ENCODE peak calls at places on chromosome 16, in six cellular contexts. U, R, I, L, K and T are unnamed samples.

GRCh38 chr16:49883111-49883829 is 27.4 kb upstream of the ZNF423 start:
- DNase-seq in U (no peak), R (no peak), I (no peak), L (no peak), K (no peak), T (no peak)

GRCh38 chr16:18013863-18014262 is 322.7 kb downstream of the NPIPA8 start:
- DNase-seq in U (no peak), R (no peak), I (no peak), L (no peak), K (no peak), T (no peak)

GRCh38 chr16:54475019-54475418 is 188.4 kb upstream of the IRX3 start:
- DNase-seq in U (no peak), R (no peak), I (no peak), L (no peak), K (no peak), T (no peak)

GRCh38 chr16:73565263-73565662 is 517.3 kb upstream of the ZFHX3 start:
- DNase-seq in U (no peak), R (peak), I (peak), L (no peak), K (no peak), T (no peak)

GRCh38 chr16:55053071-55053415 is 122.4 kb downstream of the IRX5 start:
- DNase-seq in U (no peak), R (no peak), I (no peak), L (no peak), K (no peak), T (no peak)

GRCh38 chr16:23862556-23862955 is 26.8 kb downstream of the PRKCB start:
- DNase-seq in U (no peak), R (no peak), I (no peak), L (no peak), K (no peak), T (no peak)

GRCh38 chr16:68399456-68399855 is 48.9 kb downstream of the SMPD3 start:
- DNase-seq in U (no peak), R (no peak), I (no peak), L (no peak), K (no peak), T (no peak)

GRCh38 chr16:9256196-9256595 is 164.8 kb downstream of the HAPSTR1 start:
- DNase-seq in U (no peak), R (peak), I (no peak), L (no peak), K (peak), T (peak)

GRCh38 chr16:23516366-23517137 is 6.3 kb upstream of the GGA2 start:
- DNase-seq in U (no peak), R (no peak), I (no peak), L (no peak), K (no peak), T (no peak)

GRCh38 chr16:15672514-15673167 is 22.6 kb downstream of the NDE1 start:
- DNase-seq in U (peak), R (peak), I (peak), L (peak), K (peak), T (no peak)

GRCh38 chr16:28317040-28317880 is 24.9 kb downstream of the SBK1 start:
- DNase-seq in U (peak), R (peak), I (peak), L (peak), K (peak), T (peak)

GRCh38 chr16:89373355-89374110 is 116.8 kb downstream of the ANKRD11 start:
- DNase-seq in U (no peak), R (no peak), I (no peak), L (peak), K (peak), T (no peak)

GRCh38 chr16:79751785-79752184 is 151.2 kb upstream of the MAF start:
- DNase-seq in U (peak), R (no peak), I (peak), L (peak), K (peak), T (no peak)

GRCh38 chr16:2858245-2859025 is 465 bp upstream of the PRSS22 start:
- DNase-seq in U (peak), R (peak), I (peak), L (no peak), K (no peak), T (peak)

GRCh38 chr16:11082108-11082859 is 137.9 kb downstream of the CLEC16A start:
- DNase-seq in U (no peak), R (no peak), I (no peak), L (no peak), K (no peak), T (no peak)

GRCh38 chr16:6027733-6028132 is 930.1 kb upstream of the EEF2KMT start:
- DNase-seq in U (no peak), R (no peak), I (no peak), L (no peak), K (no peak), T (no peak)

DNA sequence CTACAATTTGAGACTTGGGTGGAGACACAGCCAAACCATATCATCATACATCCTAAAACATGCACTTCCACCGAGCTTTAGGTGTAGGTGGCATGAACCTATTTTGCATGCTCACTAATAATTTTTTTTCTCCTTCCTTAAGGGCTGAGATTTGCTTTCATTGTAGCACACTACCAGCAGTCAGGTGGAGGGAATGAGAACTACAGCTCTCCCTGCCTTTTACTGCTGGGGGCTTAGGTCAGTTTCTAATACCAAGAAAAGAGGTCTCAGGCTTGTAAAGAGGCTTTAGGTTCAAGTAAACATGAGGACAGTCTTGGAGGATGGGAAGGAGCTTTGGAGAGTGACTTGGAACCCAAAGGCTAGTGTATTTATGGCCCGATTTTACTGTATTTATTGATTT is 22.0 kb downstream of the CFAP20 start:
- DNase-seq in U (no peak), R (no peak), I (no peak), L (no peak), K (no peak), T (no peak)
- TF ChIP-seq CTCF in U (no peak), R (no peak), I (no peak), L (no peak), K (no peak), T (peak)

GRCh38 chr16:84593825-84594724 is 23.8 kb downstream of the COTL1 start:
- DNase-seq in U (no peak), R (no peak), I (no peak), L (no peak), K (peak), T (no peak)

GRCh38 chr16:84589975-84590719 is 27.7 kb downstream of the COTL1 start:
- DNase-seq in U (no peak), R (no peak), I (no peak), L (no peak), K (no peak), T (no peak)

GRCh38 chr16:84595052-84595481 is 22.8 kb downstream of the COTL1 start:
- DNase-seq in U (peak), R (no peak), I (no peak), L (no peak), K (no peak), T (no peak)

GRCh38 chr16:84594725-84595038 is 23.2 kb downstream of the COTL1 start:
- DNase-seq in U (no peak), R (no peak), I (no peak), L (no peak), K (no peak), T (no peak)

DNA sequence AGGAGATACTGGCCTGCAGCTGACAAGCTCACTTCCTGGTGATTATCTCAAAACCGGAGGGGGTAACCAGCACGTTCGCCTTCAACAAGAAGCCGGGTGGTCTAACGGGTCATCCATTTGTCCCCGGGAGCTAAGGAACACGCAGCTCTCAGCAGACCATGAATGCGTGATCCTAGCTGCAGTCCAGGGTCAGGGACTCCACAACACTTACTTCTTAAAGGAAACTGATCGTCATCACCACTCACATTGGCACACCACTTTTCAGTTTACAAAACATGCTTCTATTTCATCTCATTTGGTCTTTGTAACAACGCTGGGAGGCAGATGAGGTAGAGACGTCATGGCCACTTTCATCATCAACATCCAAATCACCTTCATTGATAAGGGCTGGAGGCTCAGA is 25.2 kb downstream of the COTL1 start:
- DNase-seq in U (no peak), R (no peak), I (no peak), L (no peak), K (no peak), T (no peak)
- TF ChIP-seq CTCF in U (no peak), R (no peak), I (no peak), L (no peak), K (no peak), T (no peak)

DNA sequence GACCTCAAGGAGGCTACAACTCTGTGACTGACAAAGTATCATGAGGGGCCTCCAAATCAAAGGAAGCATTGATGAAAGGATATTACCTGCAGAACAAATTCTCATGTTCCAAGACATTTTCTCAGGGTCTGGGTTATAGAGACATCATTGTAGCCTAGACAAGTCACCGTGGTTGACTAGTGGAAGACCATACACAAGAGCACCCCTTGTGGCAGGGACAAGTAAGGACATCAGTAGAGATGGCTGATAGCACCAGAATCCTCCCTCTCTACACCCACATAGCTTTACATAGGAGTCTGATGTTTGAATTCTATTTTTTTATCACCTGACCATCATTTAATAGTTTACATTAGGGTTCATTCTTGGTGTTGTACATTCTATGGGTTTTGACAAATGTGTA is 32.5 kb upstream of the CDH8 start:
- DNase-seq in U (no peak), R (peak), I (no peak), L (no peak), K (no peak), T (no peak)
- TF ChIP-seq CTCF in U (no peak), R (peak), I (no peak), L (no peak), K (no peak), T (peak)

GRCh38 chr16:64455275-64455674 is 666.6 kb downstream of the CDH11 start:
- DNase-seq in U (no peak), R (peak), I (peak), L (no peak), K (peak), T (no peak)

GRCh38 chr16:64452446-64452845 is 669.4 kb downstream of the CDH11 start:
- DNase-seq in U (no peak), R (no peak), I (no peak), L (no peak), K (no peak), T (no peak)

GRCh38 chr16:64449511-64449910 is 672.4 kb downstream of the CDH11 start:
- DNase-seq in U (no peak), R (no peak), I (no peak), L (no peak), K (no peak), T (no peak)

GRCh38 chr16:64450170-64450569 is 671.7 kb downstream of the CDH11 start:
- DNase-seq in U (no peak), R (peak), I (peak), L (no peak), K (peak), T (no peak)

DNA sequence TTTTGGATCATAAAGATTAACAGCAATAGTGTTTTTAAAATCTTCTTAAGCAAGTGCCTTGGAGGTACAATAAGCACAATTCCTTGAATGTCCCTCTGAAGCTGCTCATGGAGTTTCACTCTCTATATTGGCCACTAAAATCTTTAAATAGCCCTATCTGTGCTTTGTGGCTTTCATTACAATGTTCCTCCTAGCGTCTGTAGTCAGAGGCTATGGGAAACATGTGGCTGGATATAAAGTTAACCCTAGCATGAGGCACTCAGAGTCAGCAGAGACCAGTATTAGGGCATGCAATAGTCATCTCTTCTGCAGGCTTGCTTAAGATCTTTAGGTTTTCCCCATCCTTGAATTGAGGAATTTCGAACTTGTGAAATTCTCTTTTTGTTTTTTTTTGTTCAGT is 668.2 kb downstream of the CDH11 start:
- DNase-seq in U (no peak), R (no peak), I (no peak), L (no peak), K (no peak), T (no peak)
- TF ChIP-seq CTCF in U (no peak), R (no peak), I (no peak), L (no peak), K (no peak), T (no peak)

DNA sequence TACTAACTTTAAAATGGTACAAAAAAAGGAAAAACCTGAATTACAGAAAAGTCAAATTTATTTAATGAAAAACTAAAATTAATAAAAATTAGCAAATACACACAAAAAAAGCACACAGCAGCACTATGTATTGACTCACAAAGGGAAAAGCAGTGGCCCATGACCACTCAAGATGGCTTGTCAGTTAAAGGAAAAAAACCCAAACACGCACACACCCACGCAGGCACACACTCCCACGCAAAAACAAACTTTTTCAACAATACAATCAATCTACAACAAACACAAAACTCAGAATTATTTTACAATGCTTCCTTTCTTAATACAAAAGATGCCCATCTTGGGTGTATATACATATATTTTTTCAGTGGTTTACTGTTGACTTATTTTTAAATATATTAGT is 24.2 kb downstream of the SIAH1 start:
- DNase-seq in U (no peak), R (no peak), I (no peak), L (no peak), K (no peak), T (no peak)
- TF ChIP-seq CTCF in U (no peak), R (no peak), I (no peak), L (no peak), K (no peak), T (no peak)

GRCh38 chr16:57750796-57751538 is 15.4 kb downstream of the KATNB1 start:
- DNase-seq in U (no peak), R (no peak), I (no peak), L (no peak), K (no peak), T (no peak)

GRCh38 chr16:57752581-57753447 is 17.2 kb downstream of the KATNB1 start:
- DNase-seq in U (no peak), R (no peak), I (no peak), L (no peak), K (no peak), T (no peak)

GRCh38 chr16:57753448-57754353 is 18.1 kb downstream of the KATNB1 start:
- DNase-seq in U (no peak), R (no peak), I (no peak), L (no peak), K (no peak), T (no peak)

GRCh38 chr16:57751539-57752202 is 16.1 kb downstream of the KATNB1 start:
- DNase-seq in U (no peak), R (no peak), I (no peak), L (no peak), K (no peak), T (no peak)

DNA sequence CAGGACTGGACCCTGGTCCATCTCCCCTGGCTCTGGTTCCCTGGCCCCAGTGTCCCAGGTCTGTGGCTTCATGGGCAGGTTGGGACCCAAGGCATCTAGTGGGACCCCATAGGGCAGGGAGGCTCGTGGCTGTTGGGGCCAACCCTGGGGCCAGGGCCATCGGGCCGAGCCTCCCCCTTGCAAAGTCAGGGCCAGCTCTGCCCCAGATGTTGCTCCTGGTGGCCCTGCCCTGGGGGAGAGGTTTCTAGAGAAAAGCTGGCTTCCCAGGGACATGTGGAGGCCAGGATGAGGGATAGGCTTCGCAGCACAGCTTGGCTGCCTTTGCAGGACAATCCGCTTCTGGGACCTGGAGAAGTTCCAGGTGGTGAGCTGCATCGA is 16.6 kb downstream of the KATNB1 start:
- DNase-seq in U (no peak), R (no peak), I (no peak), L (no peak), K (no peak), T (no peak)
- TF ChIP-seq CTCF in U (no peak), R (no peak), I (no peak), L (no peak), K (no peak), T (no peak)

DNA sequence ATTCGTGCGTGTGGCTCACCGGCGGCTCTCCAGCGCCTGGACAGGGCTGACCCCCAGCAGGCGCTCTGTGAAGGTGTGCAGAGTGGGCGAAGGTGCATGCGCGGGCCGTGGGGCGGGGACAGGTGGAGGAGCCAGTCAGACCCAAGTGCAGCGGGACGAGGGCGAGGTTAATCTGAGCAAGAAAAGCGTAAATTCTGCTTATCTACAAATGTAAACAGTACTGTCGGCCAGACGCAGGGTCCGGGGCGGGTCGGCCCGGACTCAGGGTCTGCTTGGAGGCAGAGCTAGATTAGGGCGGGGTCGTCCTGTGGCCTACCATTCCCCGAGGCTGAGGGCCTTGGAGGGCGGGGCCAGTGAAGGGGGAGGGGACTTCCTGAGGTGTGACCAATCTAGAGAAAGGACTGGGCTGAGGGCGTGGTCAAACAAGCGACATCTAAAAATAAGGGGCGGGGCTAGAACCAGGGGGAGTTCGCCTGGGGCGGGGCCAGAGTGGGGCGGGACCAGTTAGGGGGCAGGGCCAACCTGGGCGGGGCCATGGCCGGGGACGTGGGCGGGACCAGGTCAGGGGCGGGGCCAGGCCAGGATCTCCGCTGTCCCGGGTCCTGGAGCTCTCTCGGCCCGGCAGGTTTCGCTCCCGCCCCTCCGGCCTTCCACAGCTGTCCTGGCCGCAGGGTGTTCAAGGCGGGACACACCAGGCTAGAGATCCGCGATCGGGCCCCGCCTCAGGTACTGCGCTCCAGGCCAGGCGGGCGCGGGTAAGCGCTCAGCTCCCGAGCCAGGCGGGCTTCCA is at the start of gene SEC14L5:
- DNase-seq in U (peak), R (peak), I (peak), L (peak), K (peak), T (peak)
- TF ChIP-seq CTCF in U (no peak), R (no peak), I (peak), L (no peak), K (no peak), T (no peak)